ENCODE peak calls at places on chromosome 2, in five cellular contexts. N is pancreas, Z is suprapubic skin, P is ovary, C is tibial artery. H is an unnamed sample.
A peak's percentile ranks its signal among the peaks of the same experiment; 100 is the strongest.

GRCh38 chr2:208101716-208102631 is 22.4 kb downstream of the CRYGD start:
- DNase-seq in Z (no peak), P (no peak), N (no peak), C (no peak), H (no peak)

GRCh38 chr2:94996401-94997100 is 29.0 kb upstream of the MAL start:
- DNase-seq in C (no peak), Z (peak; percentile 9), P (no peak), N (no peak), H (no peak)

GRCh38 chr2:239947361-239948045 is 77.6 kb downstream of the NDUFA10 start:
- DNase-seq in Z (peak; percentile 52), N (peak; percentile 9), C (peak; percentile 18), P (peak; percentile 19), H (peak; percentile 71)

GRCh38 chr2:229714080-229714735 is at the start of gene DNER:
- DNase-seq in C (no peak), P (no peak), Z (no peak), N (peak; percentile 20), H (no peak)

GRCh38 chr2:237099804-237100203 is 14.1 kb downstream of the COPS8 start:
- DNase-seq in P (no peak), C (no peak), Z (no peak), N (no peak), H (no peak)

GRCh38 chr2:169091256-169091655 is 21.9 kb downstream of the DHRS9 start:
- DNase-seq in Z (no peak), C (no peak), P (no peak), N (no peak), H (no peak)

GRCh38 chr2:36538345-36538744 is 59.6 kb downstream of the FEZ2 start:
- DNase-seq in C (no peak), N (no peak), Z (no peak), P (no peak), H (no peak)

GRCh38 chr2:37201766-37202165 is 5.5 kb downstream of the CEBPZOS start:
- DNase-seq in P (no peak), N (no peak), Z (no peak), C (no peak), H (no peak)

GRCh38 chr2:105397959-105398521 is 811 bp downstream of the FHL2 start:
- DNase-seq in Z (no peak), C (no peak), P (peak; percentile 13), N (no peak), H (no peak)

GRCh38 chr2:177282101-177282573 is 17.6 kb upstream of the NFE2L2 start:
- DNase-seq in Z (no peak), P (no peak), N (no peak), C (no peak), H (no peak)

GRCh38 chr2:143150287-143150686 is 21.1 kb downstream of the ARHGAP15 start:
- DNase-seq in C (no peak), P (no peak), N (no peak), Z (no peak), H (no peak)

GRCh38 chr2:9722451-9722850 is 91.7 kb upstream of the YWHAQ start:
- DNase-seq in C (no peak), P (no peak), N (no peak), Z (no peak), H (no peak)

GRCh38 chr2:113284481-113284880 is 5.8 kb upstream of the PAX8 start:
- DNase-seq in Z (no peak), N (no peak), C (no peak), P (no peak), H (no peak)

GRCh38 chr2:219285894-219286425 is 6.8 kb downstream of the DNAJB2 start:
- DNase-seq in C (no peak), Z (peak; percentile 78), P (peak; percentile 70), N (no peak), H (no peak)

GRCh38 chr2:85550476-85550875 is 10.8 kb downstream of the GGCX start:
- DNase-seq in P (no peak), Z (no peak), N (no peak), C (peak; percentile 31), H (no peak)

GRCh38 chr2:6824962-6825361 is 40.7 kb downstream of the CMPK2 start:
- DNase-seq in P (no peak), C (no peak), N (no peak), Z (no peak), H (no peak)

GRCh38 chr2:30978044-30978443 is 160.2 kb downstream of the GALNT14 start:
- DNase-seq in N (no peak), P (no peak), Z (no peak), C (no peak), H (no peak)

GRCh38 chr2:192250961-192251360 is 56.2 kb upstream of the TMEFF2 start:
- DNase-seq in N (no peak), P (no peak), C (no peak), Z (no peak), H (no peak)

GRCh38 chr2:45368792-45369191 is 242.3 kb downstream of the SRBD1 start:
- DNase-seq in N (peak; percentile 59), P (no peak), Z (no peak), C (no peak), H (no peak)

GRCh38 chr2:161426416-161426787 is 10.3 kb downstream of the TBR1 start:
- DNase-seq in C (no peak), P (no peak), N (no peak), Z (no peak), H (no peak)

GRCh38 chr2:58051445-58051844 is 4.8 kb downstream of the VRK2 start:
- DNase-seq in Z (no peak), C (no peak), N (no peak), P (no peak), H (no peak)

GRCh38 chr2:89842180-89842908 is 1150.9 kb downstream of the RPIA start:
- DNase-seq in N (no peak), P (no peak), Z (no peak), C (no peak), H (no peak)

GRCh38 chr2:27039871-27040270 is 7.1 kb downstream of the TMEM214 start:
- DNase-seq in Z (no peak), N (no peak), C (no peak), P (no peak), H (no peak)

GRCh38 chr2:17793293-17793692 is 23.0 kb upstream of the MSGN1 start:
- DNase-seq in C (no peak), P (no peak), Z (no peak), N (no peak), H (no peak)

GRCh38 chr2:218821605-218822211 is 9.9 kb downstream of the PRKAG3 start:
- DNase-seq in Z (no peak), N (no peak), P (no peak), C (no peak), H (no peak)

GRCh38 chr2:122081743-122082142 is 326.3 kb downstream of the TSN start:
- DNase-seq in C (no peak), Z (no peak), N (no peak), P (no peak), H (no peak)

GRCh38 chr2:229041691-229042090 is 229.4 kb downstream of the PID1 start:
- DNase-seq in C (no peak), N (no peak), Z (no peak), P (no peak), H (no peak)

GRCh38 chr2:28389399-28390240 is 3.0 kb upstream of the FOSL2 start:
- DNase-seq in P (no peak), C (no peak), N (no peak), Z (no peak), H (no peak)

GRCh38 chr2:180907731-180908130 is 72.7 kb upstream of the UBE2E3 start:
- DNase-seq in P (no peak), N (no peak), Z (no peak), C (no peak), H (no peak)

GRCh38 chr2:183665403-183665802 is 541.2 kb downstream of the NUP35 start:
- DNase-seq in P (no peak), C (no peak), Z (no peak), N (no peak), H (no peak)

DNA sequence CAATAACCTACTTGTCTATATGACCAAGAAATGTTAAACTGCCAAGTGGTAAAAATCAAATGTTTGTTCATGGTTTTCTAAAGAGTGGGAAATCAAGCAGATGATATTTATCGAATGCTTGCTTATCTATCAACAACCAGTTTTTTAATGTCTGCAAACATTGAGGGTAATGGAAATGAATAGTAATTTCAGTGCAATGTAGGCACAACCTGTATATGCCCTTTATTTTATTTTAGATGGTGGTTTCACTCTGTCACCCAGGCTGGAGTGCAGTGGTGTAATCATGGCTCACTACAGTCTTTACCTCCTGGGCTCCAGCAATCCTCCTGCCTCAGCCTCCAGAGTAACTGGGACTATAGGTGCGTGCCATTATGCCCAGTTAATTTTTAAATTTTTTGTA is 46.0 kb upstream of the CD28 start:
- DNase-seq in Z (no peak), N (no peak), P (no peak), C (no peak), H (no peak)
- H3K27ac ChIP-seq in Z (no peak overlapping the region), N (no peak overlapping the region), P (no peak overlapping the region), C (no peak overlapping the region), H (peak overlapping the region; percentile 16)

DNA sequence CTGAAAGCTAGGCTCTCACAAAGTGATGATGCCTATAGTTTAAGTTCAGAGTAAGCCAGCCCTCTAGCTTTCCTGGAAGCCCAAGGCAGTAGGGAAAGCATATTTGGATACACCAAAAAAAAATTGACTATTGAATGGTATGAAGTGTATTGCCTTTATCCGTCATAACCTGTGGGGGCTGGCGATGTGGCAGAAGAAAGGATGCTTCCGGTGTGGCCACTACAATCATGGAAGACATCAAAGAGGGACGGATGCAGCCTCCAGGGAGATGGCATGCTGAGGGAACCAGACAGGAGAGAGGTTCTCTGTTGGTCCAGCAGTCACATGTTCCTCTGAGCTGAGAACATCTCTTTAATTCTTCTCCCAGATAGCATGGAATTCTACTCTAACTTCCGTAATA is 170.3 kb downstream of the TMEM18 start:
- DNase-seq in C (no peak), Z (no peak), N (no peak), P (no peak), H (peak; percentile 52)
- H3K27ac ChIP-seq in C (no peak overlapping the region), Z (no peak overlapping the region), N (no peak overlapping the region), P (no peak overlapping the region), H (no peak overlapping the region)

GRCh38 chr2:71455011-71455740 is 1.8 kb downstream of the DYSF start:
- DNase-seq in N (no peak), C (no peak), Z (no peak), P (no peak), H (no peak)

GRCh38 chr2:71451695-71452094 is 1.7 kb upstream of the DYSF start:
- DNase-seq in N (no peak), Z (no peak), P (no peak), C (no peak), H (no peak)

GRCh38 chr2:71454221-71455010 is 1.1 kb downstream of the DYSF start:
- DNase-seq in P (no peak), N (no peak), C (peak; percentile 42), Z (no peak), H (no peak)

GRCh38 chr2:71452565-71452964 is 796 bp upstream of the DYSF start:
- DNase-seq in P (no peak), C (no peak), Z (no peak), N (no peak), H (no peak)

GRCh38 chr2:71453404-71454220 is at the start of gene DYSF:
- DNase-seq in N (no peak), P (no peak), C (peak; percentile 38), Z (no peak), H (no peak)
- H3K27ac ChIP-seq in N (no peak within 1 kb of the TSS), P (no peak within 1 kb of the TSS), C (peak within 1 kb of the TSS; percentile 60), Z (no peak within 1 kb of the TSS), H (peak within 1 kb of the TSS; percentile 82)

DNA sequence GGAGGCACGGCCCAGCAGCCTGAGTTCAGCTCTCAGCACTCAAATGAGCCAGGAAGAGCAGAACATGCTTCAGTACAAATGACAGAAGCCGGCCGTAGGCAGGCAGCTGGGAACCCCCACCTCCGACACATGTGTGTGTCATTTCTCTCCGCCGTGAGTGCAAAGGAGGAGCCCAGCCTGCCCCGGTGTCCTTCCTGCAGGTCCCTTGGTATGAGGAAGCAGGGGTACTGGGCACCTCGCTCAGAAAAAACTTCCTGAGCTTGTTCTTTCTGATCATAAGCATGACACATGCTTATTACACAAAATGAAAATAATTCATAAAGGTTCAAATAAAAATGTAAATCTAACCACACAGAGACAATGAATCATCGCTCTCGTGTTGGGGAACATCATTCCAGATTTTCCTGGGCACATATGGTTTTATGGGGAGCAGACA is 35.3 kb downstream of the KCNF1 start:
- DNase-seq in N (no peak), Z (no peak), C (no peak), P (no peak), H (no peak)
- H3K27ac ChIP-seq in N (no peak overlapping the region), Z (no peak overlapping the region), C (no peak overlapping the region), P (no peak overlapping the region), H (no peak overlapping the region)

H was measured in coronary artery.